ENCODE peak calls at places on chromosomes 12 and 14, in five cellular contexts. P is NCI-H748 treated with DMSO at 0.1 percent for 48 hours, S is fibroblast of the aortic adventitia, D is T-cell, Q is HFFc6. A is an unnamed sample.
A peak's percentile ranks its signal among the peaks of the same experiment; 100 is the strongest.

GRCh38 chr14:101862177-101862576 is 100.7 kb downstream of the PPP2R5C start:
- DNase-seq in P (no peak), S (peak; percentile 50), D (no peak), Q (peak; percentile 29), A (peak; percentile 44)

GRCh38 chr12:59357811-59358210 is 238.0 kb upstream of the SLC16A7 start:
- DNase-seq in P (no peak), S (peak; percentile 1), D (no peak), Q (no peak), A (no peak)

GRCh38 chr12:107361970-107362369 is 268.6 kb upstream of the CRY1 start:
- DNase-seq in P (no peak), S (no peak), D (no peak), Q (no peak), A (no peak)

GRCh38 chr12:92802906-92803305 is 100.1 kb downstream of the PLEKHG7 start:
- DNase-seq in P (no peak), S (no peak), D (no peak), Q (no peak), A (no peak)

GRCh38 chr12:85280138-85280983 is at the start of gene ALX1:
- DNase-seq in P (peak; percentile 92), S (peak; percentile 49), D (no peak), Q (no peak), A (no peak)

GRCh38 chr14:60590907-60591510 is 58.3 kb downstream of the SIX1 start:
- DNase-seq in P (no peak), S (peak; percentile 77), D (no peak), Q (peak; percentile 15), A (no peak)

GRCh38 chr12:41217731-41218130 is 29.6 kb downstream of the PDZRN4 start:
- DNase-seq in P (no peak), S (no peak), D (no peak), Q (no peak), A (no peak)

GRCh38 chr14:89327771-89328212 is 89.2 kb downstream of the FOXN3 start:
- DNase-seq in P (peak; percentile 55), S (peak; percentile 27), D (no peak), Q (peak; percentile 47), A (no peak)

GRCh38 chr14:38716871-38717270 is 386.2 kb downstream of the SEC23A start:
- DNase-seq in P (no peak), S (no peak), D (no peak), Q (no peak), A (no peak)

GRCh38 chr14:95321201-95321600 is 1.5 kb upstream of the CLMN start:
- DNase-seq in P (no peak), S (no peak), D (no peak), Q (no peak), A (no peak)

GRCh38 chr12:15322164-15323054 is at the start of gene PTPRO:
- DNase-seq in P (peak; percentile 16), S (no peak), D (no peak), Q (no peak), A (peak; percentile 32)

GRCh38 chr14:22336031-22336430 is 253.0 kb downstream of the DAD1 start:
- DNase-seq in P (no peak), S (no peak), D (no peak), Q (no peak), A (no peak)

GRCh38 chr12:113333877-113334785 is 778 bp downstream of the SLC8B1 start:
- DNase-seq in P (no peak), S (peak; percentile 5), D (peak; percentile 29), Q (no peak), A (no peak)